ENCODE peak calls at places on chromosomes 1 and 21, in ten cellular contexts. F is ovary; Q is stomach; U is colonic mucosa; T is brain microvascular endothelial cell; H is tibial nerve; X is neural progenitor cell; C is dorsolateral prefrontal cortex; G is prostate gland; L is CD8-positive, alpha-beta T cell. K is an unnamed sample.

GRCh38 chr1:171833091-171833822 is 8.0 kb upstream of the DNM3 start:
- DNase-seq in F (no peak), Q (no peak), U (no peak), T (no peak), H (no peak), X (no peak), C (no peak), G (no peak), L (no peak), K (no peak)

GRCh38 chr1:40592107-40592773 is 60.8 kb downstream of the ZNF684 start:
- DNase-seq in F (no peak), Q (no peak), U (no peak), T (peak), H (no peak), X (peak), C (peak), G (peak), L (no peak), K (peak)

GRCh38 chr1:52919051-52919719 is 2.4 kb downstream of the ECHDC2 start:
- DNase-seq in F (no peak), Q (no peak), U (no peak), T (no peak), H (no peak), X (no peak), C (no peak), G (no peak), L (no peak), K (no peak)

GRCh38 chr1:198387587-198387986 is 152.9 kb downstream of the ATP6V1G3 start:
- DNase-seq in F (no peak), Q (no peak), U (no peak), T (peak), H (no peak), X (peak), C (no peak), G (no peak), L (no peak), K (no peak)

GRCh38 chr1:228156941-228157351 is 7.2 kb downstream of the GJC2 start:
- DNase-seq in F (no peak), Q (no peak), U (no peak), T (no peak), H (no peak), X (no peak), C (no peak), G (no peak), L (no peak), K (no peak)

GRCh38 chr1:220353229-220354012 is 81.2 kb upstream of the RAB3GAP2 start:
- DNase-seq in F (no peak), Q (no peak), U (no peak), T (no peak), H (no peak), X (peak), C (no peak), G (no peak), L (no peak), K (no peak)

GRCh38 chr1:47527653-47528272 is 89.9 kb downstream of the FOXD2 start:
- DNase-seq in F (no peak), Q (peak), U (peak), T (peak), H (no peak), X (peak), C (no peak), G (no peak), L (no peak), K (peak)

GRCh38 chr1:41802532-41803501 is 115.9 kb downstream of the HIVEP3 start:
- DNase-seq in F (peak), Q (no peak), U (no peak), T (no peak), H (peak), X (no peak), C (peak), G (peak), L (peak), K (peak)

GRCh38 chr1:34529935-34530859 is 224.7 kb upstream of the GJB5 start:
- DNase-seq in F (no peak), Q (no peak), U (no peak), T (no peak), H (no peak), X (peak), C (no peak), G (no peak), L (no peak), K (no peak)

GRCh38 chr1:119594386-119594785 is 53.7 kb downstream of the ZNF697 start:
- DNase-seq in F (no peak), Q (no peak), U (no peak), T (no peak), H (no peak), X (no peak), C (no peak), G (no peak), L (no peak), K (peak)

GRCh38 chr1:108814343-108815125 is 42.4 kb downstream of the AKNAD1 start:
- DNase-seq in F (no peak), Q (no peak), U (peak), T (no peak), H (no peak), X (no peak), C (peak), G (no peak), L (no peak), K (no peak)

GRCh38 chr1:201933840-201934430 is 12.4 kb downstream of the LMOD1 start:
- DNase-seq in F (no peak), Q (no peak), U (no peak), T (no peak), H (no peak), X (no peak), C (no peak), G (no peak), L (no peak), K (no peak)

GRCh38 chr21:19950347-19950746 is 1047.9 kb upstream of the NCAM2 start:
- DNase-seq in F (no peak), Q (no peak), U (no peak), T (no peak), H (no peak), X (no peak), C (no peak), G (no peak), L (no peak), K (no peak)

GRCh38 chr1:48619529-48619928 is 147.5 kb upstream of the SPATA6 start:
- DNase-seq in F (no peak), Q (peak), U (peak), T (peak), H (no peak), X (peak), C (no peak), G (no peak), L (no peak), K (peak)

GRCh38 chr1:44316231-44316759 is 38.8 kb downstream of the ERI3 start:
- DNase-seq in F (no peak), Q (no peak), U (no peak), T (peak), H (no peak), X (peak), C (no peak), G (no peak), L (no peak), K (no peak)

GRCh38 chr1:32754282-32755097 is 51.9 kb upstream of the SYNC start:
- DNase-seq in F (peak), Q (peak), U (peak), T (no peak), H (no peak), X (peak), C (no peak), G (peak), L (peak), K (no peak)

GRCh38 chr1:226064816-226065248 is 2.3 kb downstream of the H3-3A start:
- DNase-seq in F (no peak), Q (peak), U (peak), T (peak), H (no peak), X (peak), C (peak), G (peak), L (no peak), K (peak)

GRCh38 chr1:23562138-23562819 is 3.0 kb upstream of the ID3 start:
- DNase-seq in F (peak), Q (peak), U (peak), T (peak), H (peak), X (peak), C (peak), G (peak), L (no peak), K (peak)

GRCh38 chr1:195733826-195734225 is 874.4 kb downstream of the KCNT2 start:
- DNase-seq in F (no peak), Q (no peak), U (peak), T (peak), H (no peak), X (peak), C (no peak), G (no peak), L (no peak), K (no peak)

GRCh38 chr1:213135572-213135971 is 84.5 kb downstream of the RPS6KC1 start:
- DNase-seq in F (no peak), Q (no peak), U (no peak), T (no peak), H (no peak), X (no peak), C (no peak), G (no peak), L (no peak), K (no peak)

GRCh38 chr1:231893400-231894102 is 267.0 kb downstream of the DISC1 start:
- DNase-seq in F (no peak), Q (no peak), U (no peak), T (no peak), H (no peak), X (no peak), C (no peak), G (no peak), L (no peak), K (no peak)

GRCh38 chr1:177857285-177857684 is 112.6 kb downstream of the SEC16B start:
- DNase-seq in F (no peak), Q (no peak), U (no peak), T (no peak), H (no peak), X (no peak), C (no peak), G (no peak), L (no peak), K (no peak)

GRCh38 chr21:28991861-28992525 is 684 bp downstream of the LTN1 start:
- DNase-seq in F (no peak), Q (no peak), U (no peak), T (no peak), H (no peak), X (peak), C (no peak), G (peak), L (no peak), K (peak)

GRCh38 chr1:79431341-79431740 is 424.8 kb upstream of the ADGRL4 start:
- DNase-seq in F (no peak), Q (no peak), U (no peak), T (no peak), H (no peak), X (no peak), C (no peak), G (no peak), L (no peak), K (no peak)

GRCh38 chr1:24705260-24706073 is 39.8 kb upstream of the CLIC4 start:
- DNase-seq in F (peak), Q (peak), U (peak), T (peak), H (peak), X (peak), C (peak), G (peak), L (no peak), K (peak)

GRCh38 chr1:218702808-218703207 is 357.7 kb downstream of the TGFB2 start:
- DNase-seq in F (no peak), Q (no peak), U (no peak), T (no peak), H (no peak), X (no peak), C (no peak), G (no peak), L (no peak), K (no peak)

GRCh38 chr1:117143172-117143571 is 21.6 kb upstream of the TRIM45 start:
- DNase-seq in F (no peak), Q (no peak), U (no peak), T (no peak), H (no peak), X (no peak), C (no peak), G (no peak), L (no peak), K (no peak)

GRCh38 chr1:56709269-56709880 is 64.3 kb downstream of the PRKAA2 start:
- DNase-seq in F (no peak), Q (no peak), U (no peak), T (peak), H (no peak), X (peak), C (no peak), G (peak), L (no peak), K (peak)

GRCh38 chr1:182248721-182249120 is 142.9 kb downstream of the GLUL start:
- DNase-seq in F (no peak), Q (no peak), U (no peak), T (no peak), H (no peak), X (no peak), C (no peak), G (no peak), L (no peak), K (no peak)

GRCh38 chr1:192739476-192740184 is 69.2 kb upstream of the RGS2 start:
- DNase-seq in F (no peak), Q (no peak), U (no peak), T (no peak), H (no peak), X (no peak), C (no peak), G (no peak), L (no peak), K (no peak)

GRCh38 chr1:58883888-58884482 is 100.1 kb upstream of the JUN start:
- DNase-seq in F (no peak), Q (no peak), U (no peak), T (no peak), H (no peak), X (no peak), C (no peak), G (no peak), L (no peak), K (no peak)

GRCh38 chr21:41783476-41784150 is 16.8 kb upstream of the RIPK4 start:
- DNase-seq in F (no peak), Q (peak), U (peak), T (peak), H (no peak), X (no peak), C (no peak), G (peak), L (no peak), K (peak)

GRCh38 chr1:16072616-16073484 is 601 bp downstream of the FAM131C start:
- DNase-seq in F (no peak), Q (no peak), U (no peak), T (no peak), H (no peak), X (peak), C (peak), G (no peak), L (no peak), K (no peak)

GRCh38 chr1:29410476-29410875 is 174.2 kb downstream of the PTPRU start:
- DNase-seq in F (no peak), Q (no peak), U (no peak), T (no peak), H (no peak), X (peak), C (peak), G (no peak), L (no peak), K (peak)

GRCh38 chr1:205073511-205073910 is 10.7 kb downstream of the TMEM81 start:
- DNase-seq in F (no peak), Q (no peak), U (no peak), T (no peak), H (no peak), X (no peak), C (no peak), G (no peak), L (no peak), K (peak)

GRCh38 chr1:205071028-205071409 is 13.2 kb downstream of the TMEM81 start:
- DNase-seq in F (no peak), Q (no peak), U (no peak), T (no peak), H (no peak), X (no peak), C (no peak), G (no peak), L (no peak), K (no peak)

GRCh38 chr1:205071801-205072200 is 12.5 kb downstream of the TMEM81 start:
- DNase-seq in F (no peak), Q (no peak), U (no peak), T (no peak), H (no peak), X (no peak), C (peak), G (no peak), L (no peak), K (no peak)

GRCh38 chr1:205072881-205073280 is 11.4 kb downstream of the TMEM81 start:
- DNase-seq in F (no peak), Q (no peak), U (no peak), T (no peak), H (no peak), X (no peak), C (no peak), G (no peak), L (no peak), K (peak)

GRCh38 chr1:205072286-205072685 is 12.0 kb downstream of the TMEM81 start:
- DNase-seq in F (no peak), Q (no peak), U (no peak), T (no peak), H (no peak), X (no peak), C (no peak), G (no peak), L (no peak), K (no peak)
- H3K27ac ChIP-seq in F (no peak), Q (no peak), U (no peak), T (no peak), H (no peak), X (no peak), C (peak), G (no peak), L (no peak), K (no peak)

DNA sequence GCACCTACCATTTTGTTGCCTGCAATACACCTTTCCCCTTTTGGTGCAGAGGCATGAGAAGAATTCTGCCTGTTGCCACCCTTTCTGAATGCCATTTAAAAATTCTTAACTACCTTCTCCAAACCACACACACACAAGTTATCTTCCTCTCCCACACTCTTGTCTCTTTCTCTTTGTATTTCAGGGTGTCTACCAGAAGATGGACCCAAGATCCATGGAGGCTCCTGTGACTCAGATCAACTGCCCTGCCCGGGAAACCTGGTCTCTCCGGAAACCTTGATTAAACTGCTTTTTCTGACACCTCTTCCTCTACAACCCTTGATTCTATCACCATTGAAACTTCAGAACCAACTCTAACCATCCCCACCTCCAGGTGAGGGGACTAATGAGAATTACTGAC is 2.4 kb upstream of the TARS2 start:
- DNase-seq in F (no peak), Q (no peak), U (no peak), T (no peak), H (no peak), X (no peak), C (no peak), G (no peak), L (no peak), K (no peak)
- TF ChIP-seq CTCF in F (no peak), Q (no peak), U (no peak), T (peak), H (no peak), X (no peak), C (no peak), G (no peak), L (no peak), K (no peak)

GRCh38 chr1:147341246-147341645 is 98.8 kb downstream of the CHD1L start:
- DNase-seq in F (no peak), Q (no peak), U (no peak), T (no peak), H (no peak), X (no peak), C (no peak), G (no peak), L (no peak), K (no peak)

GRCh38 chr1:147337040-147337439 is 94.6 kb downstream of the CHD1L start:
- DNase-seq in F (no peak), Q (no peak), U (no peak), T (no peak), H (no peak), X (peak), C (peak), G (no peak), L (no peak), K (no peak)

GRCh38 chr1:147338571-147338970 is 96.1 kb downstream of the CHD1L start:
- DNase-seq in F (no peak), Q (no peak), U (no peak), T (no peak), H (no peak), X (no peak), C (no peak), G (no peak), L (no peak), K (no peak)

GRCh38 chr1:147334292-147334691 is 91.8 kb downstream of the CHD1L start:
- DNase-seq in F (no peak), Q (no peak), U (no peak), T (no peak), H (no peak), X (no peak), C (no peak), G (no peak), L (no peak), K (no peak)

GRCh38 chr1:147336290-147336689 is 93.8 kb downstream of the CHD1L start:
- DNase-seq in F (no peak), Q (no peak), U (no peak), T (no peak), H (no peak), X (no peak), C (no peak), G (no peak), L (no peak), K (no peak)
- H3K27ac ChIP-seq in F (no peak), Q (no peak), U (no peak), T (no peak), H (no peak), X (no peak), C (no peak), G (no peak), L (no peak), K (no peak)

GRCh38 chr1:234775477-234776246 is 165.7 kb upstream of the IRF2BP2 start:
- DNase-seq in F (no peak), Q (peak), U (peak), T (no peak), H (no peak), X (no peak), C (no peak), G (no peak), L (no peak), K (no peak)
- TF ChIP-seq CTCF in F (no peak), Q (no peak), U (no peak), T (no peak), H (no peak), X (no peak), C (no peak), G (no peak), L (no peak), K (no peak)

GRCh38 chr1:180145446-180145845 is 9.2 kb upstream of the QSOX1 start:
- DNase-seq in F (no peak), Q (no peak), U (no peak), T (no peak), H (no peak), X (no peak), C (no peak), G (no peak), L (no peak), K (no peak)

GRCh38 chr1:180141381-180141934 is 13.2 kb upstream of the QSOX1 start:
- DNase-seq in F (no peak), Q (no peak), U (no peak), T (no peak), H (no peak), X (no peak), C (no peak), G (no peak), L (no peak), K (no peak)

GRCh38 chr1:180144659-180145357 is 9.9 kb upstream of the QSOX1 start:
- DNase-seq in F (no peak), Q (no peak), U (no peak), T (no peak), H (no peak), X (no peak), C (no peak), G (no peak), L (no peak), K (no peak)

GRCh38 chr1:180137767-180138166 is 16.9 kb upstream of the QSOX1 start:
- DNase-seq in F (no peak), Q (no peak), U (no peak), T (no peak), H (no peak), X (no peak), C (no peak), G (no peak), L (no peak), K (no peak)

DNA sequence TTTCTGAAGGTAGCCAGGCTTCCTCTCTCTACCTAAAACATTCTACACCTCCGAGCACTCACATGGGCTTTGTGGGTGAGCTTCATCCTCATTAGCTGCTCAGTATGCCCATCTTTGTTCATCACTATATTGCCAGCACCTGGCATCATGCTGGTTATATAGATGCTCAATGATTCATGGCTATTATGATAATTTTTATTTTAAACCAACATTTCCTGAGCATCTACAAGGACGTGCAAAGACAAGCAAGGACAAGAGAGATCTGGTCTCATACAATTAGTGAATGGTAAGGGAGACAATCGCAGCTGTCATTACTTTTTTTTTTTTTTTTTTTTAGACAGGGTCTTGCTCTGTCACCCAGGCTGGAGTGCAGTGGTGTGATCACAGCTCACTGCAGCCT is 11.3 kb upstream of the QSOX1 start:
- DNase-seq in F (no peak), Q (no peak), U (no peak), T (no peak), H (no peak), X (no peak), C (no peak), G (no peak), L (no peak), K (no peak)
- H3K27ac ChIP-seq in F (no peak), Q (no peak), U (no peak), T (no peak), H (no peak), X (no peak), C (no peak), G (no peak), L (no peak), K (no peak)

GRCh38 chr1:156155760-156156495 is 2.5 kb downstream of the SEMA4A start:
- DNase-seq in F (no peak), Q (no peak), U (no peak), T (no peak), H (no peak), X (no peak), C (no peak), G (no peak), L (no peak), K (no peak)

GRCh38 chr1:156153362-156153761 is at the start of gene SEMA4A:
- DNase-seq in F (no peak), Q (peak), U (peak), T (no peak), H (no peak), X (no peak), C (no peak), G (peak), L (no peak), K (peak)

GRCh38 chr1:156152628-156153027 is 757 bp upstream of the SEMA4A start:
- DNase-seq in F (no peak), Q (no peak), U (no peak), T (no peak), H (no peak), X (no peak), C (no peak), G (no peak), L (no peak), K (no peak)

GRCh38 chr1:156151093-156151688 is 2.2 kb upstream of the SEMA4A start:
- DNase-seq in F (no peak), Q (no peak), U (no peak), T (peak), H (no peak), X (no peak), C (no peak), G (no peak), L (no peak), K (no peak)

GRCh38 chr1:156154317-156154749 is 948 bp downstream of the SEMA4A start:
- DNase-seq in F (no peak), Q (peak), U (no peak), T (no peak), H (no peak), X (no peak), C (no peak), G (no peak), L (no peak), K (no peak)
- TF ChIP-seq CTCF in F (no peak), Q (no peak), U (no peak), T (no peak), H (no peak), X (no peak), C (no peak), G (no peak), L (no peak), K (no peak)

K was measured in RWPE1.